ENCODE peak calls at places on chromosomes 1 and 21, in seven cellular contexts. One of them, this sample, is unnamed.

GRCh38 chr1:91712981-91713841 is 172.7 kb downstream of the TGFBR3 start:
- DNase-seq in right atrium auricular region: peak; percentile 88
- DNase-seq in sigmoid colon: peak; percentile 89
- DNase-seq in fibroblast of lung: peak; percentile 6
- DNase-seq in MM.1S: no peak
- DNase-seq in AG04450: no peak
- DNase-seq in HCT116: no peak
- DNase-seq in this sample: no peak

GRCh38 chr1:228546541-228547463 is 59.6 kb downstream of the RNF187 start:
- DNase-seq in MM.1S: no peak
- DNase-seq in HCT116: no peak
- DNase-seq in fibroblast of lung: no peak
- DNase-seq in right atrium auricular region: no peak
- DNase-seq in sigmoid colon: no peak
- DNase-seq in AG04450: no peak
- DNase-seq in this sample: no peak

GRCh38 chr1:198686069-198686728 is 47.4 kb downstream of the PTPRC start:
- DNase-seq in HCT116: peak; percentile 26
- DNase-seq in sigmoid colon: no peak
- DNase-seq in AG04450: no peak
- DNase-seq in right atrium auricular region: no peak
- DNase-seq in fibroblast of lung: peak; percentile 52
- DNase-seq in MM.1S: peak; percentile 52
- DNase-seq in this sample: peak; percentile 45

GRCh38 chr1:151012684-151013471 is 4.6 kb downstream of the PRUNE1 start:
- DNase-seq in MM.1S: no peak
- DNase-seq in fibroblast of lung: peak; percentile 51
- DNase-seq in AG04450: no peak
- DNase-seq in sigmoid colon: no peak
- DNase-seq in right atrium auricular region: no peak
- DNase-seq in HCT116: no peak
- DNase-seq in this sample: no peak

GRCh38 chr1:40877681-40878080 is 15.5 kb upstream of the CITED4 start:
- DNase-seq in right atrium auricular region: peak; percentile 66
- DNase-seq in fibroblast of lung: peak; percentile 94
- DNase-seq in HCT116: no peak
- DNase-seq in MM.1S: no peak
- DNase-seq in AG04450: peak; percentile 51
- DNase-seq in sigmoid colon: peak; percentile 90
- DNase-seq in this sample: peak; percentile 93

GRCh38 chr1:241525026-241525425 is 5.5 kb upstream of the FH start:
- DNase-seq in AG04450: no peak
- DNase-seq in HCT116: no peak
- DNase-seq in MM.1S: no peak
- DNase-seq in right atrium auricular region: no peak
- DNase-seq in sigmoid colon: no peak
- DNase-seq in fibroblast of lung: no peak
- DNase-seq in this sample: no peak

GRCh38 chr21:44534688-44535087 is 5.3 kb downstream of the KRTAP10-1 start:
- DNase-seq in sigmoid colon: peak; percentile 24
- DNase-seq in MM.1S: no peak
- DNase-seq in HCT116: no peak
- DNase-seq in AG04450: no peak
- DNase-seq in right atrium auricular region: no peak
- DNase-seq in fibroblast of lung: no peak
- DNase-seq in this sample: no peak

GRCh38 chr1:72851597-72851996 is 569.3 kb upstream of the NEGR1 start:
- DNase-seq in MM.1S: no peak
- DNase-seq in AG04450: no peak
- DNase-seq in sigmoid colon: no peak
- DNase-seq in HCT116: no peak
- DNase-seq in fibroblast of lung: no peak
- DNase-seq in right atrium auricular region: no peak
- DNase-seq in this sample: no peak

GRCh38 chr1:87968259-87968955 is 639.7 kb downstream of the LMO4 start:
- DNase-seq in right atrium auricular region: peak; percentile 79
- DNase-seq in fibroblast of lung: peak; percentile 92
- DNase-seq in AG04450: no peak
- DNase-seq in sigmoid colon: peak; percentile 76
- DNase-seq in MM.1S: no peak
- DNase-seq in HCT116: no peak
- DNase-seq in this sample: no peak

GRCh38 chr1:183198463-183198862 is 12.4 kb downstream of the LAMC2 start:
- DNase-seq in right atrium auricular region: no peak
- DNase-seq in fibroblast of lung: peak; percentile 99
- DNase-seq in HCT116: no peak
- DNase-seq in sigmoid colon: peak; percentile 88
- DNase-seq in MM.1S: no peak
- DNase-seq in AG04450: peak; percentile 78
- DNase-seq in this sample: peak; percentile 93

GRCh38 chr1:201999625-202000238 is 10.7 kb upstream of the ELF3 start:
- DNase-seq in HCT116: no peak
- DNase-seq in fibroblast of lung: peak; percentile 33
- DNase-seq in right atrium auricular region: no peak
- DNase-seq in MM.1S: peak; percentile 61
- DNase-seq in AG04450: no peak
- DNase-seq in sigmoid colon: no peak
- DNase-seq in this sample: no peak

GRCh38 chr1:19613075-19613748 is 30.9 kb upstream of the NBL1 start:
- DNase-seq in HCT116: no peak
- DNase-seq in MM.1S: no peak
- DNase-seq in fibroblast of lung: no peak
- DNase-seq in sigmoid colon: no peak
- DNase-seq in right atrium auricular region: no peak
- DNase-seq in AG04450: no peak
- DNase-seq in this sample: no peak

GRCh38 chr21:45554477-45555175 is 12.4 kb upstream of the SLC19A1 start:
- DNase-seq in MM.1S: peak; percentile 92
- DNase-seq in right atrium auricular region: peak; percentile 80
- DNase-seq in sigmoid colon: peak; percentile 91
- DNase-seq in fibroblast of lung: peak; percentile 51
- DNase-seq in HCT116: peak; percentile 33
- DNase-seq in AG04450: no peak
- DNase-seq in this sample: peak; percentile 32

GRCh38 chr1:52119722-52120121 is 22.2 kb upstream of the ZFYVE9 start:
- DNase-seq in HCT116: no peak
- DNase-seq in AG04450: no peak
- DNase-seq in sigmoid colon: no peak
- DNase-seq in right atrium auricular region: no peak
- DNase-seq in fibroblast of lung: no peak
- DNase-seq in MM.1S: no peak
- DNase-seq in this sample: no peak

GRCh38 chr1:35881850-35882273 is 1.1 kb upstream of the AGO1 start:
- DNase-seq in right atrium auricular region: no peak
- DNase-seq in fibroblast of lung: no peak
- DNase-seq in MM.1S: no peak
- DNase-seq in sigmoid colon: no peak
- DNase-seq in HCT116: no peak
- DNase-seq in AG04450: no peak
- DNase-seq in this sample: no peak

GRCh38 chr1:68331117-68331865 is 99.0 kb upstream of the WLS start:
- DNase-seq in sigmoid colon: no peak
- DNase-seq in HCT116: peak; percentile 47
- DNase-seq in AG04450: peak; percentile 84
- DNase-seq in MM.1S: no peak
- DNase-seq in right atrium auricular region: no peak
- DNase-seq in fibroblast of lung: peak; percentile 98
- DNase-seq in this sample: peak; percentile 72

GRCh38 chr1:115545791-115546733 is 95.7 kb upstream of the VANGL1 start:
- DNase-seq in right atrium auricular region: no peak
- DNase-seq in AG04450: peak; percentile 83
- DNase-seq in MM.1S: no peak
- DNase-seq in HCT116: peak; percentile 76
- DNase-seq in fibroblast of lung: peak; percentile 97
- DNase-seq in sigmoid colon: no peak
- DNase-seq in this sample: peak; percentile 99

GRCh38 chr1:246301553-246302250 is 205.4 kb downstream of the SMYD3 start:
- DNase-seq in HCT116: no peak
- DNase-seq in AG04450: no peak
- DNase-seq in MM.1S: no peak
- DNase-seq in sigmoid colon: no peak
- DNase-seq in right atrium auricular region: no peak
- DNase-seq in fibroblast of lung: no peak
- DNase-seq in this sample: no peak

GRCh38 chr1:245988393-245989078 is 518.5 kb downstream of the SMYD3 start:
- DNase-seq in sigmoid colon: no peak
- DNase-seq in HCT116: no peak
- DNase-seq in AG04450: no peak
- DNase-seq in MM.1S: no peak
- DNase-seq in right atrium auricular region: no peak
- DNase-seq in fibroblast of lung: no peak
- DNase-seq in this sample: no peak

GRCh38 chr1:61481313-61481712 is 243.6 kb downstream of the TM2D1 start:
- DNase-seq in HCT116: no peak
- DNase-seq in fibroblast of lung: no peak
- DNase-seq in right atrium auricular region: no peak
- DNase-seq in MM.1S: no peak
- DNase-seq in sigmoid colon: no peak
- DNase-seq in AG04450: no peak
- DNase-seq in this sample: peak; percentile 91

GRCh38 chr1:37035014-37035686 is 835 bp upstream of the GRIK3 start:
- DNase-seq in HCT116: no peak
- DNase-seq in AG04450: no peak
- DNase-seq in sigmoid colon: no peak
- DNase-seq in right atrium auricular region: no peak
- DNase-seq in MM.1S: no peak
- DNase-seq in fibroblast of lung: no peak
- DNase-seq in this sample: no peak

GRCh38 chr1:37037675-37038074 is 3.4 kb upstream of the GRIK3 start:
- DNase-seq in MM.1S: no peak
- DNase-seq in right atrium auricular region: no peak
- DNase-seq in sigmoid colon: no peak
- DNase-seq in HCT116: no peak
- DNase-seq in fibroblast of lung: no peak
- DNase-seq in AG04450: no peak
- DNase-seq in this sample: no peak

GRCh38 chr1:37036667-37037053 is 2.3 kb upstream of the GRIK3 start:
- DNase-seq in right atrium auricular region: no peak
- DNase-seq in sigmoid colon: no peak
- DNase-seq in AG04450: no peak
- DNase-seq in MM.1S: no peak
- DNase-seq in fibroblast of lung: no peak
- DNase-seq in HCT116: no peak
- DNase-seq in this sample: no peak

GRCh38 chr1:37034301-37035013 is at the start of gene GRIK3:
- DNase-seq in fibroblast of lung: no peak
- DNase-seq in AG04450: no peak
- DNase-seq in right atrium auricular region: no peak
- DNase-seq in sigmoid colon: no peak
- DNase-seq in HCT116: no peak
- DNase-seq in MM.1S: no peak
- DNase-seq in this sample: no peak

DNA sequence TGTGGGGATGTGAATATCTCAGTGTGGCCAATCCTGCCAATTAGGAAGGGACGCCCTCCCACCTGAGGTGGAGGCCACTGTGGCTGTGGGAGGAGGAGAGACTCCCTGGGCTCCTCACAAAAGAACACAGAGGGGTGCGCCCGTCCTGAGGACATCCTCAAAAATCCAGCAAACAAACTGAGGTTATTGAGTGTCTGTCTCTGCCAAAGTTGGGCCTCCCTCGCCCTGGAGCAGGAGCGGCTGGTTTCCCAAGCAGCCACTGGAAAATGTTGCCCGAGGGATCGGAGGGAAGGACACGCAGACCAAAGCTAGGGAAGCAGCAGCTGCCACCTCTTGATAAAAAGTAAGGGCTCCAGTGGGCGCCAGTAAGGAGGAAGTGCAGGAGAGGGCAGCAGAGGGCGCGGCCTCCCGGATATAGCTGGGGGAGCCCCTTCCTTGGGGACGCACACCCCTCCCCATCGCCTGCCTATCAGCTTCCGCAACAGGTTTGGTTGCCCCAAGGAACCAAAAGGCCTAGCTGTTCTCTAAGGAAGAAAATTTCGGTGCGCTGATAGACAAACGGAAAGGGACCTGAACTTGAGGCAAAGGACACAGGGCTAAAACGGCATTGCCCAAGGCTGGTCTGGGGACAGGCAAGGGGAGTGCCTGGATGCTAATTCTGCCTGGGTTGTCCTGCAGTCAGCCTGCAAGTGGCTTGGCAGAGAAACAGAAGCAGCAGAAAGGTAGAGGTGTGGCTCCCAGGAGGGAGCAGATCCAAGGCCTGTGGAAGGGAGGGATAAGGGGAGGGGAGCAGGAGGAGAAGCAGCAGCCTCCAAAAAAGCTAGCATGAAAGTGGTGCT is 1.7 kb upstream of the GRIK3 start:
- DNase-seq in AG04450: no peak
- DNase-seq in right atrium auricular region: no peak
- DNase-seq in sigmoid colon: no peak
- DNase-seq in fibroblast of lung: no peak
- DNase-seq in MM.1S: no peak
- DNase-seq in HCT116: no peak
- DNase-seq in this sample: no peak
- H3K27me3 ChIP-seq in AG04450: peaks cover 51% of the 10 kb centered on the region
- H3K27me3 ChIP-seq in right atrium auricular region: peaks cover 23% of the 10 kb centered on the region
- H3K27me3 ChIP-seq in sigmoid colon: peaks cover 58% of the 10 kb centered on the region
- H3K27me3 ChIP-seq in fibroblast of lung: peaks cover 29% of the 10 kb centered on the region
- H3K27me3 ChIP-seq in MM.1S: peaks cover 93% of the 10 kb centered on the region
- H3K27me3 ChIP-seq in HCT116: peaks cover 15% of the 10 kb centered on the region
- H3K27me3 ChIP-seq in this sample: peaks cover 80% of the 10 kb centered on the region

GRCh38 chr1:8239039-8239305 is 78.9 kb upstream of the SLC45A1 start:
- DNase-seq in HCT116: peak; percentile 29
- DNase-seq in right atrium auricular region: no peak
- DNase-seq in AG04450: no peak
- DNase-seq in MM.1S: no peak
- DNase-seq in sigmoid colon: peak; percentile 82
- DNase-seq in fibroblast of lung: peak; percentile 63
- DNase-seq in this sample: peak; percentile 52
- TF ChIP-seq CTCF in HCT116: no peak
- TF ChIP-seq CTCF in right atrium auricular region: peak; percentile 37
- TF ChIP-seq CTCF in AG04450: peak; percentile 34
- TF ChIP-seq CTCF in MM.1S: no peak
- TF ChIP-seq CTCF in sigmoid colon: no peak
- TF ChIP-seq CTCF in fibroblast of lung: peak; percentile 55
- TF ChIP-seq CTCF in this sample: peak; percentile 58

GRCh38 chr1:1061682-1062363 is 12.3 kb downstream of the RNF223 start:
- DNase-seq in MM.1S: no peak
- DNase-seq in fibroblast of lung: no peak
- DNase-seq in AG04450: no peak
- DNase-seq in right atrium auricular region: no peak
- DNase-seq in HCT116: no peak
- DNase-seq in sigmoid colon: no peak
- DNase-seq in this sample: no peak
- H3K27me3 ChIP-seq in MM.1S: peaks cover 81% of the 10 kb centered on the region
- H3K27me3 ChIP-seq in fibroblast of lung: peaks cover 2% of the 10 kb centered on the region
- H3K27me3 ChIP-seq in AG04450: peaks cover 3% of the 10 kb centered on the region
- H3K27me3 ChIP-seq in right atrium auricular region: peaks cover 2% of the 10 kb centered on the region
- H3K27me3 ChIP-seq in HCT116: no peaks in the 10 kb centered on the region
- H3K27me3 ChIP-seq in sigmoid colon: peaks cover 83% of the 10 kb centered on the region
- H3K27me3 ChIP-seq in this sample: peaks cover 25% of the 10 kb centered on the region

DNA sequence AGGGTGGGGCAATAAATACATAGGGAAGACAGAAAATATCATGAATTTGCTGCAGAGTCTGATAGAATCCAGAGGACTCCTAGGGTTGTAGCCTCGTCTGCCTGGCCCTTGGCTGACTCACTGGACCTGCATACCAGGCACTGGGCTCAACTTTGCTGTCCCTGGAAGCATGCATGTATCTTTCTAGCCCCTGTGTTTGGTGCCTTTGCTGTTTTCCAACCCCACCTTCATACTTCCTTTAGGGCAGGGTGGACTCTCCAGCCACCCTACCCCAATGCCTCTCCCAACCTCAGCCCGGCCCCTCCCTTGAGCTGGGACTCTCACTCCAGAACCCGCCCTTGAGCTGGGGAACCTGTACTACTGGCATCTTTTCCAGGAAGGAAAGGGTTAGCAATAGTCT is 1.2 kb downstream of the RAB25 start:
- DNase-seq in HCT116: no peak
- DNase-seq in fibroblast of lung: no peak
- DNase-seq in MM.1S: no peak
- DNase-seq in AG04450: no peak
- DNase-seq in sigmoid colon: no peak
- DNase-seq in right atrium auricular region: no peak
- DNase-seq in this sample: peak; percentile 39
- TF ChIP-seq CTCF in HCT116: no peak
- TF ChIP-seq CTCF in fibroblast of lung: no peak
- TF ChIP-seq CTCF in MM.1S: no peak
- TF ChIP-seq CTCF in AG04450: no peak
- TF ChIP-seq CTCF in sigmoid colon: no peak
- TF ChIP-seq CTCF in right atrium auricular region: no peak
- TF ChIP-seq CTCF in this sample: no peak

This sample was measured in foreskin keratinocyte.